ENCODE peak calls at places on chromosomes 4 and X, in six cellular contexts. One of them, this sample, is unnamed.

GRCh38 chr4:108393870-108394269 is 225.1 kb upstream of the LEF1 start:
- DNase-seq in AG10803: no peak
- DNase-seq in cardiac fibroblast: no peak
- DNase-seq in HepG2: no peak
- DNase-seq in pancreas: no peak
- DNase-seq in tibial artery: no peak
- DNase-seq in this sample: no peak

GRCh38 chr4:82984459-82984858 is 26.2 kb downstream of the LIN54 start:
- DNase-seq in HepG2: peak
- DNase-seq in AG10803: peak
- DNase-seq in pancreas: no peak
- DNase-seq in tibial artery: no peak
- DNase-seq in cardiac fibroblast: peak
- DNase-seq in this sample: no peak

GRCh38 chr4:112523008-112523440 is 7.0 kb upstream of the NEUROG2 start:
- DNase-seq in HepG2: no peak
- DNase-seq in pancreas: peak
- DNase-seq in AG10803: peak
- DNase-seq in tibial artery: no peak
- DNase-seq in cardiac fibroblast: peak
- DNase-seq in this sample: no peak

GRCh38 chr4:140675599-140676231 is 80.5 kb downstream of the TBC1D9 start:
- DNase-seq in tibial artery: no peak
- DNase-seq in cardiac fibroblast: no peak
- DNase-seq in pancreas: no peak
- DNase-seq in HepG2: no peak
- DNase-seq in AG10803: no peak
- DNase-seq in this sample: no peak

GRCh38 chr4:56496241-56496640 is 9.3 kb upstream of the ARL9 start:
- DNase-seq in cardiac fibroblast: no peak
- DNase-seq in AG10803: no peak
- DNase-seq in tibial artery: no peak
- DNase-seq in pancreas: no peak
- DNase-seq in HepG2: no peak
- DNase-seq in this sample: no peak

GRCh38 chr4:169268951-169269781 is 1.6 kb downstream of the SH3RF1 start:
- DNase-seq in pancreas: no peak
- DNase-seq in AG10803: peak
- DNase-seq in tibial artery: no peak
- DNase-seq in cardiac fibroblast: peak
- DNase-seq in HepG2: peak
- DNase-seq in this sample: no peak

GRCh38 chr4:82744284-82744963 is 54.2 kb downstream of the SCD5 start:
- DNase-seq in pancreas: peak
- DNase-seq in HepG2: no peak
- DNase-seq in AG10803: no peak
- DNase-seq in cardiac fibroblast: no peak
- DNase-seq in tibial artery: no peak
- DNase-seq in this sample: no peak

GRCh38 chr4:159498371-159499115 is 395.7 kb downstream of the RAPGEF2 start:
- DNase-seq in AG10803: no peak
- DNase-seq in cardiac fibroblast: peak
- DNase-seq in HepG2: peak
- DNase-seq in tibial artery: no peak
- DNase-seq in pancreas: no peak
- DNase-seq in this sample: no peak

GRCh38 chrX:52346462-52347165 is 22.2 kb upstream of the XAGE2 start:
- DNase-seq in pancreas: no peak
- DNase-seq in cardiac fibroblast: no peak
- DNase-seq in AG10803: no peak
- DNase-seq in HepG2: no peak
- DNase-seq in tibial artery: no peak
- DNase-seq in this sample: no peak

GRCh38 chr4:124262211-124263179 is 450.0 kb downstream of the ANKRD50 start:
- DNase-seq in pancreas: peak
- DNase-seq in AG10803: peak
- DNase-seq in tibial artery: peak
- DNase-seq in cardiac fibroblast: peak
- DNase-seq in HepG2: peak
- DNase-seq in this sample: no peak

GRCh38 chr4:187224560-187224959 is 500.9 kb upstream of the FAT1 start:
- DNase-seq in HepG2: no peak
- DNase-seq in pancreas: no peak
- DNase-seq in cardiac fibroblast: no peak
- DNase-seq in AG10803: no peak
- DNase-seq in tibial artery: no peak
- DNase-seq in this sample: no peak

GRCh38 chr4:167233523-167234387 is 539 bp downstream of the SPOCK3 start:
- DNase-seq in tibial artery: no peak
- DNase-seq in AG10803: no peak
- DNase-seq in HepG2: no peak
- DNase-seq in cardiac fibroblast: peak
- DNase-seq in pancreas: no peak
- DNase-seq in this sample: no peak

GRCh38 chrX:136950206-136950605 is 69.7 kb upstream of the RBMX start:
- DNase-seq in cardiac fibroblast: no peak
- DNase-seq in AG10803: no peak
- DNase-seq in pancreas: no peak
- DNase-seq in HepG2: no peak
- DNase-seq in tibial artery: no peak
- DNase-seq in this sample: no peak

GRCh38 chr4:56767567-56767966 is 53.9 kb downstream of the SPINK2 start:
- DNase-seq in cardiac fibroblast: no peak
- DNase-seq in tibial artery: no peak
- DNase-seq in HepG2: no peak
- DNase-seq in pancreas: no peak
- DNase-seq in AG10803: no peak
- DNase-seq in this sample: no peak

GRCh38 chr4:39658756-39659155 is 20.1 kb upstream of the SMIM14 start:
- DNase-seq in cardiac fibroblast: peak
- DNase-seq in tibial artery: no peak
- DNase-seq in HepG2: no peak
- DNase-seq in pancreas: no peak
- DNase-seq in AG10803: no peak
- DNase-seq in this sample: no peak
- TF ChIP-seq CTCF in cardiac fibroblast: peak
- TF ChIP-seq CTCF in tibial artery: peak
- TF ChIP-seq CTCF in HepG2: peak
- TF ChIP-seq CTCF in pancreas: no peak
- TF ChIP-seq CTCF in AG10803: peak
- TF ChIP-seq CTCF in this sample: peak

DNA sequence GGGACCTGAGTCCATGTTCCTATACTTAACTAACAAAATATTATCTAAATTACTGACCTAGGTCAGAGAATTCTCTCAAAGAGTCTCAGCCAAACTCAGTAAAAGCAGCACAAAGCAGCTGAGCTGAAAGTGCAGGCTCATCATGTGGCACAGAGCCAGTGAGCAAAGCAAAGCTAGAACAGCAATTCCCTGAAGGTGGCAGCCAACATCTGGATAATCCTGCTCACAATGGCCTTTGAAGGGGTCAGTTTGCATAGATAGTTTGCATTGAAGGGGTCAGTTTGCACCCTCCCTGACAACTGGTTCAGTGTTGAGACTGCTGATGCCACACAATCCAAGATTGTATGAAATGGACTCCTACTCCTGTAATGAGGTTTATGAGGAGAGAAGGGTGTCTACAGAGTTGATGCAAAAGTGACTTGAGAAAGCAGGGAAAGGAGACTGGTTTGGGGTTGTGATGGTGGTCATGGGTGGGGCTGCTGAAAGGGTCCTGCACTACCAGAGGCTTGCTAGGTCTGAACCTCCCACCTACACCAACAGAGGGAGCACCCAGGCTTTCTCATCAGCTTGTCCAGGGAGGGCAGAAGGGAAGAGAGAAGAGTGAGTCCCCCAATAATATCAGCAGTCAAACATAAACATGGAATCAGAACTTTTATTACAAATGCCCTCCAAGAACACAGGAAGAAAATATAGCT is 39.7 kb downstream of the TRIM61 start:
- DNase-seq in cardiac fibroblast: peak
- DNase-seq in tibial artery: no peak
- DNase-seq in HepG2: peak
- DNase-seq in pancreas: no peak
- DNase-seq in AG10803: peak
- DNase-seq in this sample: no peak
- TF ChIP-seq CTCF in cardiac fibroblast: peak
- TF ChIP-seq CTCF in tibial artery: no peak
- TF ChIP-seq CTCF in HepG2: peak
- TF ChIP-seq CTCF in pancreas: no peak
- TF ChIP-seq CTCF in AG10803: peak
- TF ChIP-seq CTCF in this sample: peak

DNA sequence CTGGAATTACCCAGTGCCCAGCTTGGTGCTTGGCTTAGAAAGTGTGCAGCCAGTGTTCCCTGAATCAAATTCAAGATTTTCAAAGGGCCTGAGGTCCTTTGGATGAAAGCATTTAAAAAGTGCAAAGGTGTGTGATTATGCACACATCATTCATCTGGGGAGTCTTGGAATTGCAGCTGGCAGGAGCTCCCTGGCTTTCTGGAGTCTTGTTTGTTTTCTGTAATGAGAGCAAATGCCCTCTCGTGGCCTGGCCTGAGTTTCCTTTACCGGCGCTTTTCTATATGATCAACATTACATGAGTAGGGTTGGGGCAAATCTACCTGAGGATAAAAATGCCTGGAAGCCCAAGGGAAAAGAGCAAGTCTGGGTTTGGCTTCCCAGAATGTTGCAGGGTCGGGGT is 24.6 kb upstream of the SORCS2 start:
- DNase-seq in AG10803: no peak
- DNase-seq in cardiac fibroblast: no peak
- DNase-seq in HepG2: peak
- DNase-seq in tibial artery: no peak
- DNase-seq in pancreas: no peak
- DNase-seq in this sample: no peak
- TF ChIP-seq CTCF in AG10803: no peak
- TF ChIP-seq CTCF in cardiac fibroblast: no peak
- TF ChIP-seq CTCF in HepG2: no peak
- TF ChIP-seq CTCF in tibial artery: no peak
- TF ChIP-seq CTCF in pancreas: no peak
- TF ChIP-seq CTCF in this sample: no peak

DNA sequence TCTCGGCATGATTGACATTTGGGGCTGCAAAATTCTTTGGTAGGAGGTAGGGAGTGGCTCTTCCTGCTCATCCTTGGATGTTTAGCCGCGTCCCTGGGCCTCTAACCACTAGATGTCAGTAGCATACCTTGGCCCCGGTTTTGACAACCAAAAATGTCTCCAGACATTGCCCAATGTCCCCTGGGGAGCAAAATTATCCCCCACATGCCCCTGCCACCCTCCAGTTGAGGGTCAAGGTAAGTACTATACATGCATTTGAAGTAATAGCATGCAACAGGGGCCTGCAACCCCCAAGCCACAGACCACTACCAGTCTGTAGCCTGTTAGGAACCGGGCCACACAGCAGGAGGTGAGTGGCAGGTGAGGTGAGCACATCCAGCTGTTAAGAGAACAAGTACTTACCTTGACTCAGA is 17.6 kb upstream of the KIAA1210 start:
- DNase-seq in AG10803: peak
- DNase-seq in cardiac fibroblast: peak
- DNase-seq in pancreas: no peak
- DNase-seq in HepG2: no peak
- DNase-seq in tibial artery: no peak
- DNase-seq in this sample: no peak
- TF ChIP-seq CTCF in AG10803: peak
- TF ChIP-seq CTCF in cardiac fibroblast: peak
- TF ChIP-seq CTCF in pancreas: no peak
- TF ChIP-seq CTCF in HepG2: peak
- TF ChIP-seq CTCF in tibial artery: no peak
- TF ChIP-seq CTCF in this sample: peak

GRCh38 chrX:133045986-133046385 is 50.9 kb downstream of the USP26 start:
- DNase-seq in HepG2: peak
- DNase-seq in pancreas: no peak
- DNase-seq in tibial artery: no peak
- DNase-seq in cardiac fibroblast: no peak
- DNase-seq in AG10803: peak
- DNase-seq in this sample: no peak
- TF ChIP-seq CTCF in HepG2: peak
- TF ChIP-seq CTCF in pancreas: no peak
- TF ChIP-seq CTCF in tibial artery: no peak
- TF ChIP-seq CTCF in cardiac fibroblast: no peak
- TF ChIP-seq CTCF in AG10803: peak
- TF ChIP-seq CTCF in this sample: peak

GRCh38 chr4:48275247-48275646 is 5.6 kb upstream of the TEC start:
- DNase-seq in HepG2: peak
- DNase-seq in tibial artery: no peak
- DNase-seq in AG10803: peak
- DNase-seq in pancreas: no peak
- DNase-seq in cardiac fibroblast: peak
- DNase-seq in this sample: no peak
- TF ChIP-seq CTCF in HepG2: peak
- TF ChIP-seq CTCF in tibial artery: peak
- TF ChIP-seq CTCF in AG10803: peak
- TF ChIP-seq CTCF in pancreas: no peak
- TF ChIP-seq CTCF in cardiac fibroblast: peak
- TF ChIP-seq CTCF in this sample: peak